ENCODE peak calls at places on chromosomes 13 and 19, in five cellular contexts. M, W, O, V and C are unnamed samples.

GRCh38 chr13:72820898-72821279 is 39.0 kb downstream of the PIBF1 start:
- DNase-seq in M (no peak), W (no peak), O (no peak), V (no peak), C (no peak)

GRCh38 chr13:33401238-33401637 is 115.7 kb upstream of the STARD13 start:
- DNase-seq in M (no peak), W (no peak), O (peak; percentile 31), V (peak; percentile 64), C (peak; percentile 75)

GRCh38 chr19:41735071-41735623 is 20.2 kb upstream of the CEACAM6 start:
- DNase-seq in M (no peak), W (no peak), O (no peak), V (no peak), C (no peak)

GRCh38 chr13:30194906-30195305 is 112.4 kb downstream of the KATNAL1 start:
- DNase-seq in M (no peak), W (no peak), O (no peak), V (no peak), C (no peak)

GRCh38 chr19:53004242-53004641 is 9.5 kb upstream of the ERVV-1 start:
- DNase-seq in M (no peak), W (no peak), O (no peak), V (no peak), C (no peak)

GRCh38 chr19:41575998-41576397 is at the start of gene CEACAM21:
- DNase-seq in M (peak; percentile 58), W (no peak), O (peak; percentile 45), V (no peak), C (peak; percentile 66)

GRCh38 chr13:27533155-27533643 is 82.8 kb upstream of the MTIF3 start:
- DNase-seq in M (peak; percentile 23), W (peak; percentile 65), O (peak; percentile 92), V (peak; percentile 69), C (peak; percentile 87)

GRCh38 chr13:106274551-106275208 is 260.8 kb downstream of the EFNB2 start:
- DNase-seq in M (no peak), W (no peak), O (no peak), V (no peak), C (no peak)

GRCh38 chr19:35000338-35000646 is 169 bp downstream of the GRAMD1A start:
- DNase-seq in M (no peak), W (no peak), O (no peak), V (no peak), C (no peak)

GRCh38 chr13:75870397-75870801 is 234.3 kb downstream of the LMO7 start:
- DNase-seq in M (no peak), W (no peak), O (no peak), V (peak; percentile 36), C (no peak)

GRCh38 chr19:15137777-15138176 is 30.6 kb downstream of the SYDE1 start:
- DNase-seq in M (no peak), W (no peak), O (no peak), V (no peak), C (no peak)

GRCh38 chr13:33634526-33635111 is 183.3 kb upstream of the RFC3 start:
- DNase-seq in M (no peak), W (no peak), O (no peak), V (no peak), C (no peak)

GRCh38 chr19:10427169-10427568 is 6.8 kb downstream of the PDE4A start:
- DNase-seq in M (no peak), W (no peak), O (no peak), V (no peak), C (no peak)

GRCh38 chr19:51702754-51703654 is 9.9 kb downstream of the SPACA6 start:
- DNase-seq in M (no peak), W (no peak), O (peak; percentile 56), V (peak; percentile 15), C (peak; percentile 70)

GRCh38 chr19:18895038-18895827 is 725 bp downstream of the CERS1 start:
- DNase-seq in M (no peak), W (peak; percentile 79), O (no peak), V (peak; percentile 42), C (peak; percentile 31)

GRCh38 chr13:44300895-44301638 is 72.6 kb upstream of the SERP2 start:
- DNase-seq in M (peak; percentile 6), W (no peak), O (peak; percentile 66), V (peak; percentile 74), C (no peak)

GRCh38 chr19:28281676-28282075 is 931.3 kb downstream of the UQCRFS1 start:
- DNase-seq in M (no peak), W (no peak), O (no peak), V (no peak), C (no peak)

GRCh38 chr19:5967994-5968430 is 9.9 kb downstream of the RANBP3 start:
- DNase-seq in M (no peak), W (peak; percentile 64), O (peak; percentile 67), V (peak; percentile 84), C (peak; percentile 69)

GRCh38 chr13:18949489-18949761 is 232.2 kb downstream of the TUBA3C start:
- DNase-seq in M (no peak), W (no peak), O (no peak), V (no peak), C (no peak)
- TF ChIP-seq POLR2AphosphoS5 in M (no peak), W (no peak), O (no peak), V (no peak), C (no peak)

GRCh38 chr19:17765069-17765618 is 13.9 kb downstream of the FCHO1 start:
- DNase-seq in M (no peak), W (peak; percentile 88), O (peak; percentile 66), V (no peak), C (peak; percentile 86)

GRCh38 chr19:17770613-17771012 is 19.3 kb downstream of the FCHO1 start:
- DNase-seq in M (no peak), W (no peak), O (no peak), V (no peak), C (no peak)

GRCh38 chr19:17764348-17764747 is 13.1 kb downstream of the FCHO1 start:
- DNase-seq in M (no peak), W (no peak), O (no peak), V (no peak), C (no peak)

GRCh38 chr19:17766543-17767131 is 15.4 kb downstream of the FCHO1 start:
- DNase-seq in M (no peak), W (peak; percentile 89), O (peak; percentile 89), V (peak; percentile 73), C (peak; percentile 94)

DNA sequence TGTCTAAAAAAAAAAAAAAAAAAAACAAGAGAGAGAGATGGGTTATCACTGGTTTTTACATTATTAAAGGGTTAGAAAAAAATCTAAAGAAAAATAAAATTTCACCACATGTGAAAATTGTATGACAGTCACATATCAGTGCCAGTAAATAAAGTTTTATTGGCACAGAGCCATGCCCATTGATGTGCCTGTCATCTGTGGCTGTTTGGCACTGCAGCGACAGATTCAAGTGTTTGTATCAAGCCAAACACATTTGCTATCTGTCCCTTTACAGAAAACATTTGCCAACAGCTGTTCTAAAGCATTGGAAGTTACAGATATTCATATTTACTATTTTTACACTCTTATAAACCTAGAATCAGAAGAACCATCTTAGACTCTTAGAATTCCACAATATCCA is 16.3 kb downstream of the FCHO1 start:
- DNase-seq in M (no peak), W (no peak), O (no peak), V (no peak), C (no peak)
- TF ChIP-seq POLR2A in M (no peak), W (no peak), O (no peak), V (no peak), C (no peak)

GRCh38 chr19:55491546-55492360 is 3.5 kb downstream of the SSC5D start:
- DNase-seq in M (no peak), W (no peak), O (no peak), V (no peak), C (no peak)

GRCh38 chr19:55492362-55492944 is 4.2 kb downstream of the SSC5D start:
- DNase-seq in M (no peak), W (no peak), O (no peak), V (no peak), C (no peak)

GRCh38 chr19:55493650-55494171 is 5.5 kb downstream of the SSC5D start:
- DNase-seq in M (no peak), W (no peak), O (no peak), V (no peak), C (no peak)

GRCh38 chr19:55494172-55494761 is 6.0 kb downstream of the SSC5D start:
- DNase-seq in M (no peak), W (no peak), O (no peak), V (no peak), C (no peak)

DNA sequence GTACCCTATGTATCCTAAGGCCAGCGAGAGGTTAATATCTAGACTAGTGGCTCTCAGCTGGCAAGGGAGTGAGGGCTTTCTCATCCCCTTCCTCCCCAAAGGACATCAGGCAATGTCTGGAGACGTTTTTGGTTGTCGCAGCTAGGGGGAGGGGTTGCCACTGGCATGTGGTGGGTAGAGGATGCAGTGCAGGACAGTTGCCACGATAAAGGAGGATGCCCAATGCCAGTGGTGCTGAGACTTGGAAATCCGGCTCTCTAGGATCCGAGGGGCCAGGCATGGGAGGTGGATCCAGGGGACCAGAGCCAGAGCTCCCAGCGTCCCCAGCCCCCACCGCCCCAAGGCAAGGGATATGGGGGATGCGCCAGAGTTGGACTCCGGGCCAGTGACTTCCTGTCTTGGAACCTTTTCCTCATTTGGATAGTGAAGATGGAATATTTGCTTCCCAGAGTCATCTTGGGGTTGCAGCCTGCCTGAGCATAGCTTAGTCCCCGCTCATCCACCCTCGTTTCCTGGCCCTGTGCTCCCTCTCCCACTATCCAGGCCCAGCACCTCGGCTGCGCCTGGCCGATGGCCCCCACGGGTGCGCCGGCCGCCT is 4.9 kb downstream of the SSC5D start:
- DNase-seq in M (no peak), W (no peak), O (no peak), V (no peak), C (no peak)
- TF ChIP-seq POLR2AphosphoS5 in M (no peak), W (no peak), O (no peak), V (no peak), C (no peak)

DNA sequence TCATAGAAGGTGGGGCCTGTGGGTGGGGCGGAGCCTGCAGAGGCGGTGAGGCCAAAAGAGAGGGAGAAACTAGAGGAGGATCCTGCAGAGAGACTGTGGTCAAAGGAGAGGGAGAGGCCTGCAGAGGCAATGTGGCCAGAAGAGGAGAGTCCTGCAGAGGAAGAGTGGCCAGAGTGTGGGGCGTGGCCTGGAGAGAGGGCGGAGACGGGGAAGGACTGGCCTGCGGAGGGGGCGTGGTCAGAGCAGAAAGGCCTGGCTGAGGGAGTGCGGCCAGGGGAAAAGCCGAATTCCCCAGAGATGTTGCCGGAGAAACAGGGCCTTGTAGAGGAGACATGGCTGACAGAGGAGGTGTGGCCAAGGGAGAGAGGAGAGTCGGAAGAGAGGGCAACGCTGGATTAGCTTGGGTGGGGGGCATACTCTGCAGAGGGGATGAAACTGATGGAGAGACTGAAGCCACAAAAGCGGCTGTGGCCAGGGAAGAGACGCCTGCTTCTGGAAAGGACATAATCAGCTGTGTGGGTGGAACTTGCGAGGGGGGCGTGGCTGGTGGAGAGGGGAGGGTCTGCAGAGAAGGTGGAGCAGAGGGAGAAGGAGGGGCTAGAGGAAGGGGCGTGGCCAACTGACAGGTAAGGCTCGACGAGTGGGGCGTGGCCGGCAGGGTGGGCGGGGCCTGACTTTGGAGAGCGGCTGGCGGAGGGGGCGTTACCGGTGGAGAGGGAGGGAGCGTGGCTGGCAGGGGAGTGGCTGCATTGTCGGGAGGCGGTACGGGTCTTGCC is 2.5 kb downstream of the PRR36 start:
- DNase-seq in M (no peak), W (peak; percentile 83), O (peak; percentile 97), V (peak; percentile 71), C (peak; percentile 93)
- TF ChIP-seq POLR2A in M (no peak), W (no peak), O (no peak), V (no peak), C (no peak)